ENCODE peak calls at places on chromosomes 5 and 9, in six cellular contexts. W is H1, V is GM12891, O is K562, S is GM12878, J is HepG2. P is an unnamed sample.

GRCh38 chr5:175494271-175495183 is 16.2 kb downstream of the SFXN1 start:
- DNase-seq in W (no peak), V (no peak), O (no peak), S (no peak), J (no peak), P (no peak)

GRCh38 chr9:93825348-93826115 is 129.6 kb downstream of the BARX1 start:
- DNase-seq in W (no peak), V (no peak), O (peak), S (no peak), J (no peak), P (no peak)

GRCh38 chr9:122340161-122340560 is 30.7 kb upstream of the PTGS1 start:
- DNase-seq in W (no peak), V (no peak), O (no peak), S (no peak), J (no peak), P (no peak)

GRCh38 chr9:114811969-114812636 is 6.3 kb upstream of the TNFSF15 start:
- DNase-seq in W (no peak), V (no peak), O (no peak), S (no peak), J (no peak), P (no peak)

GRCh38 chr9:94870793-94871558 is 144.5 kb downstream of the AOPEP start:
- DNase-seq in W (peak), V (no peak), O (no peak), S (no peak), J (no peak), P (no peak)

GRCh38 chr9:19378154-19378553 is 1.9 kb downstream of the RPS6 start:
- DNase-seq in W (no peak), V (no peak), O (no peak), S (no peak), J (no peak), P (no peak)

GRCh38 chr5:978693-979092 is 29.9 kb upstream of the NKD2 start:
- DNase-seq in W (no peak), V (no peak), O (no peak), S (no peak), J (no peak), P (no peak)

GRCh38 chr5:145450286-145450969 is 384.7 kb downstream of the PRELID2 start:
- DNase-seq in W (no peak), V (no peak), O (no peak), S (no peak), J (no peak), P (no peak)

DNA sequence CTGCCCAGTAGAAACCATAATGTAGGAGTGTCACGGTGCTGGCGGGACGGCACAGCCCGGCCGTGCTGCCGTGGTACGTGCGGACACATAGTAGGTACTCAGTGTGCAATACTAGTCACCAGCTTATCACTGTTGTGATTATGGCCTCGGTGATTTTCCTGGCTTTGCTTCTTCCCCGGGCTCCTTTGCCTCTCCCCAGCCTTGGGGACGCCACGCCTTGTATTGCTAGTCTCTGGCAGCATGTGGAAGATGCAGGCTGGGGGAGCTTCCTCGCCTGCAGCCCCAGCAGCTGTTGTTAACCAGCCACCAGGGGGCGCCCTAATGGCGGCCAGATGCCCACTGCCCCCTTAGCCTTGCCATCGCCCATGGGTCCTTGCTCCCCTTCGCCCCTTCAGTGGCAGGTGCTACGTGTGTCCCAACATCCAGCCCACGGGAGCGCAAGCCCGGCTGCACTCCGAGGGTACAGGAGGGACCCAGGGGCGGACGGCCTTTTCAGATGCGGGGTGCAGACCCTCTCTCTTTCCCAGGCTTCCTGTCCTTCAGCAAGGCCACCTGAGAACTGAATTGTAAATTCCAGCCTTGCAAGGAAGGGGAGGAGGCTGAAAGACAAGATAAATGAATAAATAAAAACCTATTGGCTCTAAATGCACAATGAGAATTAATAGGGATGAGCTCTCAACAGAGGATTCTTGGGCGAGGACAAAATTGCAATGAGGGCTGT is 8.0 kb downstream of the NTNG2 start:
- DNase-seq in W (peak), V (peak), O (peak), S (no peak), J (peak), P (peak)
- TF ChIP-seq POLR2AphosphoS5 in W (no peak), V (no peak), O (no peak), S (no peak), J (no peak), P (no peak)

DNA sequence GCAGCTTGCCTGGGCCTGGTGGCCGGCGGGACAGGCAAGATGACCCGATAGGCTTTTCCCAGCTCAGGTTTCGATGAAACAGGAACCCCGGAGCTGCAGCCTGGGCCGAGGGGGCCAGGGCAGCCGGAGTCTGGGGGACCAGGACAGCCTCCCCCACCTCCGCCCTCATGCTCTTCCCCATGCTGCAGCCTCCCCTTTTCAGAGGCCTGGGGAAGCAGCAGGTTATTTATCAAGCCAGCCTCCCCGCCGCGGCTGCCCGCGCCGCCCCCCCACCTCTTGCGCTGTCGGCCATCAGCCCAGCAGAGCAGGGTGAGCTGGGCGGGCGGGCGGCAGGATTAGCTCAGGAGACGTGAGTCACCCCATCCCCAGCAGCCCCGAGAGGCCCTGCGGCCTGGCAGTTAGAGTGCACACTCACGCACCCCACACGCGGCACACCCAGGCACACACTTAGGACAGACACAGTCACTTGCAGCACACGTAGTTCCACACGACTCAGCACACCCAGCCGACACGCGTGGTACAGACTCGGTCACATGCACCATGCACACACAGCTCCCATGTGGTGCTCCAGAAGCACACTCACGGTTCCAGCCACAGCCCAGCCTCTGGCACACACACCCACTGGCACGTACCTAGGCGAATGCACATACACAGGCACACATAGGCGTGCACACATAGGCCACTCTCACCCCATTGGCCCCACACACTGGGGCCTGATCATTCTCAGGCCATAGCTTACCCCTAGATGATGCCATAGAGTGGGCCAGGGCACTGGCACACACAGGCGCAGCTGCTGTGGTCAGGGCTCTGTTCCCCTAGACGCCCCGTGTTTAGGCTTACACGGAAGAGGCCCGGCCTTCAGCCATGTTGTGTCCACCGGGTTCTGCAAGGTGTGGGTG is 13.0 kb downstream of the CXXC5 start:
- DNase-seq in W (no peak), V (no peak), O (peak), S (no peak), J (no peak), P (no peak)
- TF ChIP-seq POLR2A in W (no peak), V (no peak), O (peak), S (no peak), J (no peak), P (peak)

GRCh38 chr5:9833871-9834270 is 203.7 kb upstream of the TAS2R1 start:
- DNase-seq in W (peak), V (no peak), O (no peak), S (no peak), J (no peak), P (no peak)

GRCh38 chr5:9831823-9832222 is 201.7 kb upstream of the TAS2R1 start:
- DNase-seq in W (no peak), V (no peak), O (no peak), S (no peak), J (no peak), P (no peak)

GRCh38 chr5:9838906-9839305 is 208.8 kb upstream of the TAS2R1 start:
- DNase-seq in W (no peak), V (no peak), O (no peak), S (no peak), J (no peak), P (no peak)

GRCh38 chr5:9832921-9833320 is 202.8 kb upstream of the TAS2R1 start:
- DNase-seq in W (no peak), V (no peak), O (no peak), S (no peak), J (no peak), P (no peak)

DNA sequence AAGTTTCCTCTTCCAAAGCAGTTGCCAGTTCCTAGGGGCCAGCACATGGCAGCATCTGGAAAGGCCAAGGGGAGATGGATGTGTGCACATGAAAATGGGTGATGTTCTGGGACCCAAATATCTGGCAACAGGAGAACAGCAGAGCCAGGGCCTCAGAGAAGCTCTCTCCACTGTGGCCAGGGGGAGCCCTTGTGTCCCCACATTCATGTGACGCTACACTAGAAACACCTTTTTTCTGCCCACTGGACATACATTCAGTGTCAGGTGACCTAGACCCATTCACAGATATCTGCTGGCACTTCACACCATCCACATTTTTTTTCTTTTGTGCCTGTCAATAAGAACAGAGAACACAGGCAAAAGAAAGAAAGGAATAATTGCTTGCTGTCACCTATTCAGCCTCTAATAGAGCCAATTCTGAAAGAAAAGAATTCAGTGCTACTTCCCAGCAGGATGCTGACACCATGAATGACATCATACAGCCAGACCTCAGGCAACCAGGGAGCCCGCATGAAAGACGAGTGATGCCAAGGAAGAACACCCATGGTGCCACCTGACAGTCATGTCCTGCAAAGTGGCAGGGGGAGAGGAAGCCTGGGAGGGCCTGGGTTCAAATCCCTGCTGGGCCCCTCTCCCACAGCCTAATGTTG is 205.1 kb upstream of the TAS2R1 start:
- DNase-seq in W (peak), V (no peak), O (no peak), S (no peak), J (no peak), P (no peak)
- TF ChIP-seq TAF1 in W (no peak), V (no peak), O (no peak), S (no peak), J (no peak), P (no peak)

GRCh38 chr9:83433841-83434240 is 104.4 kb downstream of the FRMD3 start:
- DNase-seq in W (no peak), V (no peak), O (no peak), S (no peak), J (no peak), P (no peak)

GRCh38 chr9:83431470-83432060 is 106.6 kb downstream of the FRMD3 start:
- DNase-seq in W (no peak), V (no peak), O (no peak), S (no peak), J (peak), P (no peak)

GRCh38 chr9:83432877-83433276 is 105.3 kb downstream of the FRMD3 start:
- DNase-seq in W (no peak), V (no peak), O (no peak), S (no peak), J (no peak), P (no peak)

GRCh38 chr9:83430681-83431080 is 107.5 kb downstream of the FRMD3 start:
- DNase-seq in W (no peak), V (no peak), O (no peak), S (no peak), J (no peak), P (no peak)

DNA sequence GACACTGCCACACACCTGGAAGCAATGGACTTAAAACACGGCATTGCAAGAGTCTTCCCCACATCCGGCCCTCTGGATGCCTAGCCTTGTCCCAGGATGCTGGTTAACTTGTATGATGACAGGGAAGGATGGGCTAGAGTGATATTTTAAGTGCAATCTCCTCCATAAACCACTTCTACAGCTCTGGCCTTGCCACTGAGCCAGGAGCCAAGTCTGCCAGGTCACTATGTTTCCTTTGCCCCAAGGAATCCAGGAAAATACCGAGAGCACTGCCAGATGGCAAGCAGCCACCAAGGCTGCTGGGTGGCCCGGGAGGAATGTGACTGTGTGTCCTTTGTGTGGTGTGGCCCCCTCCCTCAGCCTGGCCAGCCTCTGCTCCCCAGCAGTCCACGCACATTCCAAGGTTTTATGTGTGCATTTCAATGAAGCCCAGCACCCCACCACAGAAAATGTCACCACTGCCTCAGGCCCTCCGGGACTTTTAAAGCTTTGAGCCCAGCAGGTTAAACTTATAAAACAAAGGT is 106.0 kb downstream of the FRMD3 start:
- DNase-seq in W (peak), V (no peak), O (no peak), S (no peak), J (peak), P (no peak)
- TF ChIP-seq POLR2AphosphoS5 in W (no peak), V (no peak), O (no peak), S (no peak), J (no peak), P (no peak)

GRCh38 chr5:179613460-179614071 is 9.9 kb downstream of the HNRNPH1 start:
- DNase-seq in W (no peak), V (no peak), O (no peak), S (no peak), J (no peak), P (no peak)
- TF ChIP-seq POLR2A in W (peak), V (peak), O (peak), S (peak), J (peak), P (peak)

GRCh38 chr5:138583984-138584637 is 8.9 kb upstream of the HSPA9 start:
- DNase-seq in W (no peak), V (no peak), O (no peak), S (no peak), J (peak), P (no peak)
- TF ChIP-seq TAF1 in W (no peak), V (no peak), O (no peak), S (no peak), J (no peak), P (no peak)

DNA sequence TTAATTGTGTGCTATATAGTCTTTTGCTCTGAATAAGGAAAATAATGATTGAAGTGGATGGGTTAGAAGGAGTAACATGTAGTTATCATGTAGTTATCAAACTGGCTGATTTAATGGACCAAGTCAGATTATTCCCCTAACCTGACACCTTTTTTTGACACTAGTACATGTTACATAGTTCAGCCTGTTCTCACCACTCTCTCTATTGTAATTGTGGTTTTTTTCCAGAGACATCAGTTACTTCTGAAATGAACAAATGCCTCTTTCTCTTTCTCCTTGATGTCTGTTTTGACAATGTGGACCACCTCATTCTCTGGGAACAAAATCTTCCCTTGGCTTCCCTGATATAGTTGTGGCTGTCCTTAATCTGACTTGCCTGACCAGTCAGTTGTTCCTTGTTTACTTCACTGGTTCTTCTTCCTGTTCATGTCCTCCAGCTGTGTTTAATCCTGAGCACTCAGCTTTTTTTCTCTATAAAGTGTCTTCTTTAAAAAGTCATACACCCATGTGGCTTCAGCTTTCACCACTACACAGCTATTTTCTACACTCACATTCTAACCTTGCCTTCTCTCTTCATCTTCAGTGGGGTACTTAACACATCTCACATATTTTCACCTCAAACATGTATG is 243.4 kb downstream of the ARRDC3 start:
- DNase-seq in W (no peak), V (no peak), O (no peak), S (no peak), J (no peak), P (no peak)
- TF ChIP-seq POLR2AphosphoS5 in W (no peak), V (no peak), O (no peak), S (no peak), J (no peak), P (no peak)

GRCh38 chr9:127568971-127569818 is 42.9 kb upstream of the STXBP1 start:
- DNase-seq in W (peak), V (peak), O (peak), S (no peak), J (peak), P (peak)
- TF ChIP-seq POLR2A in W (peak), V (no peak), O (no peak), S (no peak), J (no peak), P (no peak)

P was measured in GM12892.